ENCODE peak calls at places on chromosomes 13 and 19, in four cellular contexts. D is right lobe of liver, W is esophagus squamous epithelium, G is body of pancreas. A is an unnamed sample.

GRCh38 chr19:34256835-34257558 is 2.6 kb downstream of the GARRE1 start:
- DNase-seq in D (no peak), W (no peak), G (no peak), A (peak)

GRCh38 chr13:21006141-21007005 is 55.0 kb downstream of the LATS2 start:
- DNase-seq in D (peak), W (no peak), G (no peak), A (peak)

GRCh38 chr19:48881741-48882657 is 9.8 kb downstream of the PPP1R15A start:
- DNase-seq in D (no peak), W (no peak), G (no peak), A (no peak)

GRCh38 chr13:89878904-89879303 is 1468.6 kb upstream of the MIR17HG start:
- DNase-seq in D (no peak), W (no peak), G (no peak), A (no peak)

GRCh38 chr13:21326155-21327030 is 132.7 kb downstream of the ZDHHC20 start:
- DNase-seq in D (no peak), W (no peak), G (peak), A (no peak)

GRCh38 chr19:28633223-28634030 is 579.5 kb downstream of the UQCRFS1 start:
- DNase-seq in D (peak), W (no peak), G (no peak), A (no peak)

GRCh38 chr13:98475521-98475920 is 101.4 kb downstream of the STK24 start:
- DNase-seq in D (no peak), W (no peak), G (no peak), A (no peak)

GRCh38 chr13:22120646-22121045 is 449.8 kb downstream of the FGF9 start:
- DNase-seq in D (no peak), W (no peak), G (no peak), A (no peak)

GRCh38 chr13:40217675-40218074 is 448.8 kb downstream of the FOXO1 start:
- DNase-seq in D (no peak), W (no peak), G (no peak), A (no peak)

GRCh38 chr19:29501816-29502580 is 23.8 kb upstream of the VSTM2B start:
- DNase-seq in D (peak), W (no peak), G (no peak), A (no peak)

GRCh38 chr13:35723820-35724219 is 247.3 kb upstream of the MAB21L1 start:
- DNase-seq in D (no peak), W (no peak), G (no peak), A (peak)

GRCh38 chr19:30064776-30065494 is 122.9 kb downstream of the URI1 start:
- DNase-seq in D (no peak), W (no peak), G (no peak), A (no peak)

GRCh38 chr13:33764716-33765115 is 53.2 kb upstream of the RFC3 start:
- DNase-seq in D (no peak), W (no peak), G (peak), A (peak)

GRCh38 chr13:22061371-22061805 is 390.5 kb downstream of the FGF9 start:
- DNase-seq in D (no peak), W (no peak), G (no peak), A (no peak)

GRCh38 chr13:108962652-108963051 is 333.2 kb downstream of the MYO16 start:
- DNase-seq in D (no peak), W (no peak), G (no peak), A (no peak)

GRCh38 chr19:48558018-48558684 is 6.2 kb downstream of the SULT2B1 start:
- DNase-seq in D (peak), W (no peak), G (peak), A (peak)

GRCh38 chr13:59247166-59247565 is 916.6 kb downstream of the DIAPH3 start:
- DNase-seq in D (no peak), W (no peak), G (peak), A (no peak)

GRCh38 chr13:81207221-81207620 is 866.3 kb upstream of the SPRY2 start:
- DNase-seq in D (no peak), W (no peak), G (no peak), A (no peak)

GRCh38 chr19:5595745-5596144 is 26.8 kb downstream of the SAFB2 start:
- DNase-seq in D (no peak), W (no peak), G (no peak), A (no peak)

GRCh38 chr19:56538761-56539263 is at the start of gene ZFP28:
- DNase-seq in D (peak), W (peak), G (no peak), A (peak)

GRCh38 chr19:35123573-35123972 is 8.0 kb downstream of the FXYD3 start:
- DNase-seq in D (no peak), W (no peak), G (peak), A (peak)

GRCh38 chr13:49499889-49500660 is 4.3 kb downstream of the PHF11 start:
- DNase-seq in D (no peak), W (no peak), G (no peak), A (no peak)

GRCh38 chr13:114090476-114090875 is 41.9 kb downstream of the RASA3 start:
- DNase-seq in D (peak), W (no peak), G (no peak), A (peak)

GRCh38 chr19:34134190-34135032 is 37.9 kb upstream of the LSM14A start:
- DNase-seq in D (peak), W (peak), G (peak), A (peak)

GRCh38 chr13:114152831-114153371 is 20.5 kb upstream of the RASA3 start:
- DNase-seq in D (peak), W (no peak), G (no peak), A (no peak)

GRCh38 chr19:35291916-35292315 is at the start of gene MAG:
- DNase-seq in D (no peak), W (no peak), G (no peak), A (no peak)

GRCh38 chr19:55270172-55270942 is 9.6 kb downstream of the HSPBP1 start:
- DNase-seq in D (no peak), W (no peak), G (no peak), A (no peak)

GRCh38 chr19:43784251-43784980 is 3.6 kb upstream of the KCNN4 start:
- DNase-seq in D (no peak), W (no peak), G (peak), A (no peak)

GRCh38 chr19:39506944-39507714 is 7.8 kb upstream of the SELENOV start:
- DNase-seq in D (no peak), W (no peak), G (no peak), A (no peak)

GRCh38 chr13:104143760-104144406 is 1077.7 kb upstream of the SLC10A2 start:
- DNase-seq in D (no peak), W (no peak), G (peak), A (no peak)

GRCh38 chr13:112892759-112893569 is 76.0 kb upstream of the MCF2L start:
- DNase-seq in D (peak), W (no peak), G (peak), A (no peak)

GRCh38 chr13:27476943-27477681 is 26.7 kb upstream of the MTIF3 start:
- DNase-seq in D (no peak), W (no peak), G (peak), A (no peak)
- TF ChIP-seq CTCF in D (no peak), W (no peak), G (no peak), A (no peak)

GRCh38 chr13:45464141-45464686 is 525 bp upstream of the COG3 start:
- DNase-seq in D (no peak), W (no peak), G (no peak), A (no peak)
- TF ChIP-seq POLR2A in D (no peak), W (no peak), G (no peak), A (no peak)

GRCh38 chr19:10321417-10321797 is 5.6 kb upstream of the FDX2 start:
- DNase-seq in D (no peak), W (no peak), G (no peak), A (no peak)
- H3K4me3 ChIP-seq in D (no peak), W (no peak), G (no peak), A (no peak)

DNA sequence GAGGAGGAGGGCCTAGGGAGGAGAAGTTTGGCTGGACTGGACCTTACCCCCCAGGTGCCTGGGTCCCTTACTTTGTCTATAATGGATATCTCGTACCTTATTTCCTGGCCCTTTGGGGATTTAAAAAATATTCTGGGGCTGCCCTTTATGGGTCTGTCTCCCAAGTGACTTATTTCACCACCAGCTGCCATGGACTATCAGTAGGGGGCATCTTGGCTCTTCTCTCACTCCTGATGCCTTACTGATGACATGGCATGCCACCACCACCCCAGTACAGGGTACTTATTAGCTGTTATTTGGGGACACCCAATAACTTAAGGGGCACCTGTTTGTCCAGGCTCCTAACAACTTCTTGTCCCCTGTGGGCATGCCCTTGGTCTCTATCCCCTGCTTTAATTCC is 38.0 kb downstream of the NFIX start:
- DNase-seq in D (no peak), W (no peak), G (no peak), A (no peak)
- TF ChIP-seq CTCF in D (no peak), W (no peak), G (no peak), A (no peak)

GRCh38 chr19:3047307-3048189 is 14.7 kb downstream of the TLE5 start:
- DNase-seq in D (peak), W (no peak), G (peak), A (peak)
- TF ChIP-seq POLR2A in D (no peak), W (no peak), G (no peak), A (no peak)